ENCODE peak calls at places on chromosomes 13 and 19, in nine cellular contexts. G is pancreas, O is left lung, D is upper lobe of left lung, R is iPS DF 6.9, T is heart left ventricle, J is stomach, P is right cardiac atrium, Z is neuronal stem cell. H is an unnamed sample.

GRCh38 chr13:67642638-67643037 is 412.5 kb upstream of the PCDH9 start:
- DNase-seq in D (no peak), P (no peak), R (no peak), G (no peak), T (no peak), Z (no peak), J (no peak), O (no peak), H (no peak)

GRCh38 chr19:13526552-13526951 is 20.3 kb upstream of the CACNA1A start:
- DNase-seq in P (no peak), D (no peak), J (no peak), T (no peak), O (no peak), Z (no peak), G (no peak), R (no peak), H (no peak)

GRCh38 chr13:108993346-108993745 is 363.9 kb downstream of the MYO16 start:
- DNase-seq in G (no peak), T (no peak), D (no peak), J (no peak), O (no peak), P (no peak), Z (no peak), R (no peak), H (no peak)

GRCh38 chr19:8030906-8031305 is 21.7 kb upstream of the CCL25 start:
- DNase-seq in O (no peak), P (no peak), G (no peak), J (no peak), R (no peak), Z (no peak), T (no peak), D (no peak), H (no peak)

GRCh38 chr19:39754544-39754943 is 16.7 kb upstream of the CLC start:
- DNase-seq in T (no peak), O (no peak), Z (no peak), G (no peak), J (no peak), D (no peak), R (no peak), P (no peak), H (no peak)

GRCh38 chr13:72657379-72657778 is 70.0 kb downstream of the MZT1 start:
- DNase-seq in P (no peak), J (no peak), T (no peak), O (no peak), R (no peak), G (no peak), D (no peak), Z (no peak), H (no peak)

GRCh38 chr19:14035706-14036105 is 4.1 kb downstream of the IL27RA start:
- DNase-seq in D (no peak), R (no peak), O (no peak), P (peak; percentile 2), Z (no peak), G (no peak), T (no peak), J (no peak), H (no peak)

GRCh38 chr19:7748756-7749155 is 1.4 kb upstream of the CD209 start:
- DNase-seq in R (peak; percentile 90), J (no peak), O (no peak), P (no peak), T (no peak), G (no peak), D (no peak), Z (no peak), H (no peak)

GRCh38 chr19:6216996-6217751 is 62.6 kb downstream of the MLLT1 start:
- DNase-seq in G (peak; percentile 70), T (no peak), J (no peak), O (peak; percentile 74), Z (peak; percentile 92), R (peak; percentile 25), P (peak; percentile 85), D (peak; percentile 72), H (peak; percentile 50)

GRCh38 chr19:15249912-15250634 is 17.8 kb upstream of the EPHX3 start:
- DNase-seq in O (no peak), J (no peak), T (peak; percentile 84), P (peak; percentile 89), G (no peak), R (no peak), D (no peak), Z (no peak), H (peak; percentile 75)

GRCh38 chr19:38549061-38549460 is 68.7 kb downstream of the MAP4K1 start:
- DNase-seq in O (no peak), D (no peak), P (no peak), Z (no peak), J (no peak), G (no peak), R (no peak), T (no peak), H (no peak)

GRCh38 chr13:102651892-102652291 is 43.0 kb downstream of the METTL21C start:
- DNase-seq in Z (no peak), P (no peak), J (no peak), D (no peak), O (no peak), T (no peak), R (no peak), G (no peak), H (no peak)

GRCh38 chr13:86906458-86906857 is 764.7 kb upstream of the SLITRK5 start:
- DNase-seq in T (no peak), R (no peak), J (no peak), P (no peak), D (no peak), Z (no peak), O (no peak), G (no peak), H (no peak)

GRCh38 chr13:25882732-25883357 is 169.0 kb downstream of the SHISA2 start:
- DNase-seq in Z (no peak), R (no peak), O (no peak), P (no peak), J (no peak), G (no peak), D (no peak), T (no peak), H (no peak)

GRCh38 chr13:44620057-44620456 is 43.9 kb upstream of the TSC22D1 start:
- DNase-seq in J (no peak), R (no peak), P (no peak), G (no peak), T (no peak), Z (no peak), D (no peak), O (no peak), H (no peak)

GRCh38 chr13:25249001-25249543 is 38.2 kb downstream of the MTMR6 start:
- DNase-seq in T (no peak), Z (no peak), R (no peak), G (no peak), J (no peak), P (no peak), O (no peak), D (no peak), H (no peak)

DNA sequence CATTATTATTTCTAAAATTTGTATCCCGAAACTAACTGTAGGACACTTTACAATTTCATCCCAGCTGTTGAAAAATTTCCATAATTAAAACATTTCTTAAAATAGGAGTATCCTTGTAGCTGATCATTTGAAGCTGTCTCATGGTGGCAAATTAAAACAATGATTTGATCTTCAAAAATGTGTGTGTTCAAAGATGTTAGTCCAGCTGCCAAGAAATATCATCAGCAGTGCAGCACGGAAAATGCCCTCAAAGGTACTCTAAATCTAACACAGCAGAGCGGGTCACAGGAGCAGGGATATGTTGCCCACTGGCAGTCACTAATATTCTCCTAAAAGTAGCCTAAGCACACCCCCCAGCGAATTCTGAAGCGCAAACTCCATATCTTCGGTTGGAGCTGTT is 31.0 kb downstream of the KLF12 start:
- DNase-seq in O (no peak), Z (no peak), P (no peak), R (no peak), T (no peak), J (no peak), G (no peak), D (no peak), H (no peak)
- H3K4me1 ChIP-seq in O (no peaks in the 10 kb centered on the region), Z (no peaks in the 10 kb centered on the region), P (peaks cover 3% of the 10 kb centered on the region), R (no peaks in the 10 kb centered on the region), T (peaks cover 14% of the 10 kb centered on the region), J (peaks cover 5% of the 10 kb centered on the region), G (no peaks in the 10 kb centered on the region), D (no peaks in the 10 kb centered on the region), H (no peaks in the 10 kb centered on the region)

DNA sequence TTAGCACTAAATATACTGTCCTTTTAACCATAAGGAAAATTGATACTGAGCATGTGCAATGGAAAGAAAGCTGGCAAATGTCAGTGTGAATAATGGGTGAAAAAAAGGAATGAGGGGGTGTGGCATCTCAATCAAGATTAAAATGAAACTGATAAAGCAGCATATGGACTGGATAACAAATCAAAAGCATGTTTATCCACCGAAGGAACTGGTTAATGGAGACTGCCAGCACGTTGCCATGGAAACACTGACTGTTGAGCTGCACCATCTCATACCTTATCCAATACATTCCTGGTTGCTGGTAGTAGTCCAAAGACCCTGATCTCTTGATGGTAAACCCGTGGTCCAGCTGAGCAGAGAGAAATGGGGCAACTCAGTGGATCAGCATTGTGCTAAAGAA is 311.4 kb upstream of the MAB21L1 start:
- DNase-seq in R (no peak), P (no peak), T (no peak), O (no peak), D (no peak), J (no peak), Z (no peak), G (no peak), H (no peak)
- H3K4me1 ChIP-seq in R (no peaks in the 10 kb centered on the region), P (no peaks in the 10 kb centered on the region), T (peaks cover 1% of the 10 kb centered on the region), O (no peaks in the 10 kb centered on the region), D (no peaks in the 10 kb centered on the region), J (peaks cover 6% of the 10 kb centered on the region), Z (peaks cover 7% of the 10 kb centered on the region), G (no peaks in the 10 kb centered on the region), H (no peaks in the 10 kb centered on the region)

DNA sequence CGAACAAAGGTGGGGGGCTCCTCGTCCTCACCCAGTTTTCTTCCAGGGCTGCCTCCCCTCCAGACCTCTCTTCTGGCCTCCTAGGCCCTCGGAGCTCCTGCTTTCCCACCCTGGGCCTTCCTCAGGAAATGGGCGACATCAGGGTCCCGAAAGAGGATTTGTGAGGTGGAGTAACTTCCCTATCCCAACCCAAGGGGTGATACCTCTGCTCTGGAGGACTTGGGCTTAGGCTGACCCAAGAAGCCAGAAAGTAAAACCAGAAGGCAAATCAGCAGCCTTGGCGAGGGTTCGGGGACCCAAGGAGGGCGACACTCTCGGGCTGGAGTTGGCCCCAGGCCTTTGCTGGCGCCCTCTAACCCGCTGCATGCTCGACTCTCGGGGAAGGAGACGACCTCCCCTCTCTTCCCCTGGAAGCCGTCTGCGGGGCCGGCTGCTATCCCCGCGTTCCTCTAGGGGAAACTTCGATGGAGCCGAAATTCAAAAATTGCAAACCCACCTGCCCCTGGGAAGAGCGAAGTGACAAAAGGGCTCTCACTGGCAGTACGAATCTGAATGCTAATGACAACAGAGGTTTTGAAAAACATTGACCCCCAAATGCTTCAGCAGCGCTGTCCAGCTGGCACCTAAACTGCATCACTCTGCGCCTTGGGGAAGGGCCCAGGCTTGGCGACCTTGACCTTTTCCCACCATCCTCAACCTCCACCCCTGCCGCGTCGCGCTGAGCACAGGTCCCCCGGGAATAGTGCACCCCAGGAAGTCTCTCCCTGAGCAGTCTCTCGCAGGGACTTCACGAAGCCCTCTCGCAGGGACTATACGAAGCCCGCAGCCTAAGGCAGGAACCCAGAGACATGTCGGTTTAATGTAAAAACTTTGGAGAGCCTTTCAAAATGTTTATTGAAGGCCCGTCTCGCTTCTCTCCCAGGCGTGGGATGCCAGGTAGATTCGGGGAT is 2.4 kb downstream of the PDX1 start:
- DNase-seq in R (no peak), D (no peak), G (no peak), P (no peak), O (no peak), J (no peak), T (no peak), Z (peak; percentile 9), H (no peak)
- H3K4me1 ChIP-seq in R (peaks cover 8% of the 10 kb centered on the region), D (peaks cover 40% of the 10 kb centered on the region), G (peaks cover 10% of the 10 kb centered on the region), P (peaks cover 2% of the 10 kb centered on the region), O (peaks cover 20% of the 10 kb centered on the region), J (peaks cover 37% of the 10 kb centered on the region), T (peaks cover 26% of the 10 kb centered on the region), Z (peaks cover 2% of the 10 kb centered on the region), H (peaks cover 44% of the 10 kb centered on the region)

GRCh38 chr19:18422530-18423191 is 3.5 kb downstream of the SSBP4 start:
- DNase-seq in G (peak; percentile 66), R (no peak), Z (no peak), D (peak; percentile 50), T (no peak), J (no peak), O (no peak), P (peak; percentile 44), H (no peak)
- H3K4me1 ChIP-seq in G (peaks cover 5% of the 10 kb centered on the region), R (peaks cover 11% of the 10 kb centered on the region), Z (peaks cover 60% of the 10 kb centered on the region), D (peaks cover 44% of the 10 kb centered on the region), T (peaks cover 76% of the 10 kb centered on the region), J (peaks cover 51% of the 10 kb centered on the region), O (peaks cover 17% of the 10 kb centered on the region), P (peaks cover 21% of the 10 kb centered on the region), H (peaks cover 32% of the 10 kb centered on the region)